ENCODE peak calls at places on chromosomes 1 and 21, in six cellular contexts. One of them, this sample, is unnamed.

GRCh38 chr1:154759793-154760192 is 110.3 kb downstream of the KCNN3 start:
- DNase-seq in naive B cell: no peak
- DNase-seq in NCI-H1436 treated with DMSO at 0.1 percent for 48 hours: no peak
- DNase-seq in nucleus accumbens: no peak
- DNase-seq in ELR: no peak
- DNase-seq in activated naive CD4-positive, alpha-beta T cell: no peak
- DNase-seq in this sample: no peak

GRCh38 chr1:62040973-62041372 is 153.7 kb upstream of the L1TD1 start:
- DNase-seq in naive B cell: no peak
- DNase-seq in NCI-H1436 treated with DMSO at 0.1 percent for 48 hours: no peak
- DNase-seq in nucleus accumbens: no peak
- DNase-seq in ELR: no peak
- DNase-seq in activated naive CD4-positive, alpha-beta T cell: no peak
- DNase-seq in this sample: no peak

GRCh38 chr21:36104306-36105300 is 30.3 kb upstream of the CBR3 start:
- DNase-seq in naive B cell: peak
- DNase-seq in NCI-H1436 treated with DMSO at 0.1 percent for 48 hours: no peak
- DNase-seq in nucleus accumbens: peak
- DNase-seq in ELR: peak
- DNase-seq in activated naive CD4-positive, alpha-beta T cell: no peak
- DNase-seq in this sample: no peak

GRCh38 chr1:60978421-60979357 is 103.7 kb upstream of the NFIA start:
- DNase-seq in naive B cell: no peak
- DNase-seq in NCI-H1436 treated with DMSO at 0.1 percent for 48 hours: no peak
- DNase-seq in nucleus accumbens: no peak
- DNase-seq in ELR: peak
- DNase-seq in activated naive CD4-positive, alpha-beta T cell: no peak
- DNase-seq in this sample: no peak

GRCh38 chr1:153242160-153242559 is 17.3 kb upstream of the LORICRIN start:
- DNase-seq in naive B cell: no peak
- DNase-seq in NCI-H1436 treated with DMSO at 0.1 percent for 48 hours: no peak
- DNase-seq in nucleus accumbens: no peak
- DNase-seq in ELR: no peak
- DNase-seq in activated naive CD4-positive, alpha-beta T cell: no peak
- DNase-seq in this sample: no peak

GRCh38 chr1:200317236-200317635 is 92.6 kb downstream of the ZNF281 start:
- DNase-seq in naive B cell: no peak
- DNase-seq in NCI-H1436 treated with DMSO at 0.1 percent for 48 hours: no peak
- DNase-seq in nucleus accumbens: no peak
- DNase-seq in ELR: peak
- DNase-seq in activated naive CD4-positive, alpha-beta T cell: no peak
- DNase-seq in this sample: no peak

GRCh38 chr1:157948547-157949152 is 44.8 kb upstream of the KIRREL1 start:
- DNase-seq in naive B cell: peak
- DNase-seq in NCI-H1436 treated with DMSO at 0.1 percent for 48 hours: no peak
- DNase-seq in nucleus accumbens: no peak
- DNase-seq in ELR: peak
- DNase-seq in activated naive CD4-positive, alpha-beta T cell: no peak
- DNase-seq in this sample: no peak

GRCh38 chr1:203763505-203763904 is 1.5 kb upstream of the LAX1 start:
- DNase-seq in naive B cell: no peak
- DNase-seq in NCI-H1436 treated with DMSO at 0.1 percent for 48 hours: no peak
- DNase-seq in nucleus accumbens: no peak
- DNase-seq in ELR: no peak
- DNase-seq in activated naive CD4-positive, alpha-beta T cell: no peak
- DNase-seq in this sample: no peak

GRCh38 chr1:1628656-1629429 is 3.1 kb upstream of the MMP23B start:
- DNase-seq in naive B cell: no peak
- DNase-seq in NCI-H1436 treated with DMSO at 0.1 percent for 48 hours: no peak
- DNase-seq in nucleus accumbens: no peak
- DNase-seq in ELR: no peak
- DNase-seq in activated naive CD4-positive, alpha-beta T cell: no peak
- DNase-seq in this sample: no peak

GRCh38 chr1:47948126-47948525 is 49.1 kb downstream of the TRABD2B start:
- DNase-seq in naive B cell: no peak
- DNase-seq in NCI-H1436 treated with DMSO at 0.1 percent for 48 hours: no peak
- DNase-seq in nucleus accumbens: no peak
- DNase-seq in ELR: no peak
- DNase-seq in activated naive CD4-positive, alpha-beta T cell: no peak
- DNase-seq in this sample: no peak

GRCh38 chr21:45542667-45543370 is 579 bp upstream of the SLC19A1 start:
- DNase-seq in naive B cell: no peak
- DNase-seq in NCI-H1436 treated with DMSO at 0.1 percent for 48 hours: no peak
- DNase-seq in nucleus accumbens: no peak
- DNase-seq in ELR: no peak
- DNase-seq in activated naive CD4-positive, alpha-beta T cell: no peak
- DNase-seq in this sample: no peak

GRCh38 chr1:15283500-15283899 is 36.5 kb downstream of the FHAD1 start:
- DNase-seq in naive B cell: no peak
- DNase-seq in NCI-H1436 treated with DMSO at 0.1 percent for 48 hours: no peak
- DNase-seq in nucleus accumbens: no peak
- DNase-seq in ELR: peak
- DNase-seq in activated naive CD4-positive, alpha-beta T cell: no peak
- DNase-seq in this sample: no peak

GRCh38 chr1:79749607-79750006 is 743.1 kb upstream of the ADGRL4 start:
- DNase-seq in naive B cell: no peak
- DNase-seq in NCI-H1436 treated with DMSO at 0.1 percent for 48 hours: no peak
- DNase-seq in nucleus accumbens: no peak
- DNase-seq in ELR: peak
- DNase-seq in activated naive CD4-positive, alpha-beta T cell: no peak
- DNase-seq in this sample: no peak

GRCh38 chr1:175521265-175522040 is 221.9 kb downstream of the TNR start:
- DNase-seq in naive B cell: no peak
- DNase-seq in NCI-H1436 treated with DMSO at 0.1 percent for 48 hours: no peak
- DNase-seq in nucleus accumbens: no peak
- DNase-seq in ELR: no peak
- DNase-seq in activated naive CD4-positive, alpha-beta T cell: no peak
- DNase-seq in this sample: no peak

GRCh38 chr1:179310271-179310670 is 16.7 kb downstream of the SOAT1 start:
- DNase-seq in naive B cell: no peak
- DNase-seq in NCI-H1436 treated with DMSO at 0.1 percent for 48 hours: no peak
- DNase-seq in nucleus accumbens: no peak
- DNase-seq in ELR: peak
- DNase-seq in activated naive CD4-positive, alpha-beta T cell: no peak
- DNase-seq in this sample: no peak

GRCh38 chr1:156704930-156705320 is 458 bp downstream of the CRABP2 start:
- DNase-seq in naive B cell: no peak
- DNase-seq in NCI-H1436 treated with DMSO at 0.1 percent for 48 hours: no peak
- DNase-seq in nucleus accumbens: peak
- DNase-seq in ELR: peak
- DNase-seq in activated naive CD4-positive, alpha-beta T cell: no peak
- DNase-seq in this sample: no peak

GRCh38 chr1:231487019-231487418 is 41.5 kb upstream of the TSNAX start:
- DNase-seq in naive B cell: no peak
- DNase-seq in NCI-H1436 treated with DMSO at 0.1 percent for 48 hours: no peak
- DNase-seq in nucleus accumbens: no peak
- DNase-seq in ELR: peak
- DNase-seq in activated naive CD4-positive, alpha-beta T cell: no peak
- DNase-seq in this sample: no peak

GRCh38 chr21:43917515-43918384 is 52.7 kb downstream of the AGPAT3 start:
- DNase-seq in naive B cell: no peak
- DNase-seq in NCI-H1436 treated with DMSO at 0.1 percent for 48 hours: no peak
- DNase-seq in nucleus accumbens: no peak
- DNase-seq in ELR: no peak
- DNase-seq in activated naive CD4-positive, alpha-beta T cell: no peak
- DNase-seq in this sample: no peak

GRCh38 chr1:231632119-231632518 is 5.5 kb downstream of the DISC1 start:
- DNase-seq in naive B cell: no peak
- DNase-seq in NCI-H1436 treated with DMSO at 0.1 percent for 48 hours: no peak
- DNase-seq in nucleus accumbens: no peak
- DNase-seq in ELR: no peak
- DNase-seq in activated naive CD4-positive, alpha-beta T cell: no peak
- DNase-seq in this sample: no peak

GRCh38 chr1:231523816-231524215 is 4.7 kb upstream of the TSNAX start:
- DNase-seq in naive B cell: no peak
- DNase-seq in NCI-H1436 treated with DMSO at 0.1 percent for 48 hours: no peak
- DNase-seq in nucleus accumbens: no peak
- DNase-seq in ELR: no peak
- DNase-seq in activated naive CD4-positive, alpha-beta T cell: no peak
- DNase-seq in this sample: no peak

GRCh38 chr1:44208216-44208615 is 5.1 kb upstream of the DMAP1 start:
- DNase-seq in naive B cell: no peak
- DNase-seq in NCI-H1436 treated with DMSO at 0.1 percent for 48 hours: no peak
- DNase-seq in nucleus accumbens: no peak
- DNase-seq in ELR: no peak
- DNase-seq in activated naive CD4-positive, alpha-beta T cell: no peak
- DNase-seq in this sample: no peak

GRCh38 chr1:158203693-158204457 is 23.2 kb downstream of the CD1D start:
- DNase-seq in naive B cell: peak
- DNase-seq in NCI-H1436 treated with DMSO at 0.1 percent for 48 hours: no peak
- DNase-seq in nucleus accumbens: no peak
- DNase-seq in ELR: peak
- DNase-seq in activated naive CD4-positive, alpha-beta T cell: no peak
- DNase-seq in this sample: no peak

GRCh38 chr1:189103956-189104355 is 1373.7 kb downstream of the BRINP3 start:
- DNase-seq in naive B cell: no peak
- DNase-seq in NCI-H1436 treated with DMSO at 0.1 percent for 48 hours: no peak
- DNase-seq in nucleus accumbens: no peak
- DNase-seq in ELR: peak
- DNase-seq in activated naive CD4-positive, alpha-beta T cell: no peak
- DNase-seq in this sample: no peak

This sample was measured in cerebellar nuclear complex.